ENCODE peak calls at places on chromosome 3, in six cellular contexts. M is uterus, Y is AG04450, C is heart left ventricle, F is substantia nigra, T is HCT116. O is an unnamed sample.

GRCh38 chr3:194294199-194294887 is 56.8 kb downstream of the CPN2 start:
- DNase-seq in M (no peak), T (no peak), Y (no peak), F (no peak), C (no peak), O (no peak)

GRCh38 chr3:61449327-61450040 is 111.9 kb upstream of the PTPRG start:
- DNase-seq in C (no peak), Y (no peak), M (no peak), F (no peak), T (no peak), O (no peak)

GRCh38 chr3:107690522-107691138 is 167.9 kb downstream of the BBX start:
- DNase-seq in C (no peak), T (peak), Y (peak), F (no peak), M (no peak), O (no peak)

GRCh38 chr3:62597481-62597880 is 224.1 kb upstream of the FEZF2 start:
- DNase-seq in Y (no peak), M (no peak), C (no peak), F (no peak), T (no peak), O (no peak)

GRCh38 chr3:59970384-59970783 is 920.6 kb upstream of the CFAP20DC start:
- DNase-seq in Y (no peak), T (no peak), C (no peak), M (no peak), F (no peak), O (no peak)

GRCh38 chr3:127059032-127059560 is 76.2 kb downstream of the PLXNA1 start:
- DNase-seq in C (no peak), Y (no peak), T (no peak), F (no peak), M (no peak), O (no peak)

GRCh38 chr3:20657566-20657965 is 471.6 kb upstream of the SGO1 start:
- DNase-seq in C (no peak), T (no peak), Y (no peak), F (no peak), M (no peak), O (no peak)

GRCh38 chr3:37743974-37744373 is 117.7 kb upstream of the CTDSPL start:
- DNase-seq in C (no peak), T (no peak), F (no peak), Y (no peak), M (no peak), O (no peak)

GRCh38 chr3:123843668-123844067 is 40.5 kb downstream of the MYLK start:
- DNase-seq in F (no peak), C (no peak), T (no peak), Y (no peak), M (no peak), O (no peak)

GRCh38 chr3:9649791-9650521 is 651 bp downstream of the MTMR14 start:
- DNase-seq in C (no peak), T (no peak), Y (no peak), F (no peak), M (no peak), O (no peak)

GRCh38 chr3:28699283-28699682 is 350.7 kb upstream of the AZI2 start:
- DNase-seq in T (no peak), F (no peak), M (no peak), Y (no peak), C (no peak), O (no peak)

GRCh38 chr3:124859025-124859424 is 28.1 kb downstream of the ITGB5 start:
- DNase-seq in F (no peak), M (peak), T (no peak), Y (peak), C (peak), O (no peak)

GRCh38 chr3:27289769-27290413 is 79.3 kb downstream of the NEK10 start:
- DNase-seq in M (no peak), F (no peak), Y (no peak), T (no peak), C (no peak), O (no peak)

GRCh38 chr3:9280477-9281219 is 31.2 kb upstream of the SRGAP3 start:
- DNase-seq in T (no peak), F (no peak), M (no peak), Y (no peak), C (no peak), O (no peak)

GRCh38 chr3:115341208-115341607 is 194.1 kb upstream of the ZBTB20 start:
- DNase-seq in C (no peak), F (no peak), M (no peak), Y (no peak), T (peak), O (no peak)

GRCh38 chr3:105614288-105615030 is 247.8 kb downstream of the ALCAM start:
- DNase-seq in C (no peak), Y (no peak), T (no peak), F (no peak), M (no peak), O (no peak)

GRCh38 chr3:102178817-102179216 is 256.0 kb upstream of the ZPLD1 start:
- DNase-seq in C (no peak), T (no peak), F (no peak), Y (no peak), M (no peak), O (no peak)

GRCh38 chr3:102177075-102177755 is 257.6 kb upstream of the ZPLD1 start:
- DNase-seq in F (no peak), Y (no peak), M (no peak), C (no peak), T (no peak), O (no peak)

GRCh38 chr3:102180291-102180931 is 254.4 kb upstream of the ZPLD1 start:
- DNase-seq in T (no peak), Y (peak), M (no peak), C (no peak), F (no peak), O (no peak)

GRCh38 chr3:102181202-102181920 is 253.5 kb upstream of the ZPLD1 start:
- DNase-seq in M (no peak), F (no peak), C (no peak), T (no peak), Y (peak), O (no peak)

DNA sequence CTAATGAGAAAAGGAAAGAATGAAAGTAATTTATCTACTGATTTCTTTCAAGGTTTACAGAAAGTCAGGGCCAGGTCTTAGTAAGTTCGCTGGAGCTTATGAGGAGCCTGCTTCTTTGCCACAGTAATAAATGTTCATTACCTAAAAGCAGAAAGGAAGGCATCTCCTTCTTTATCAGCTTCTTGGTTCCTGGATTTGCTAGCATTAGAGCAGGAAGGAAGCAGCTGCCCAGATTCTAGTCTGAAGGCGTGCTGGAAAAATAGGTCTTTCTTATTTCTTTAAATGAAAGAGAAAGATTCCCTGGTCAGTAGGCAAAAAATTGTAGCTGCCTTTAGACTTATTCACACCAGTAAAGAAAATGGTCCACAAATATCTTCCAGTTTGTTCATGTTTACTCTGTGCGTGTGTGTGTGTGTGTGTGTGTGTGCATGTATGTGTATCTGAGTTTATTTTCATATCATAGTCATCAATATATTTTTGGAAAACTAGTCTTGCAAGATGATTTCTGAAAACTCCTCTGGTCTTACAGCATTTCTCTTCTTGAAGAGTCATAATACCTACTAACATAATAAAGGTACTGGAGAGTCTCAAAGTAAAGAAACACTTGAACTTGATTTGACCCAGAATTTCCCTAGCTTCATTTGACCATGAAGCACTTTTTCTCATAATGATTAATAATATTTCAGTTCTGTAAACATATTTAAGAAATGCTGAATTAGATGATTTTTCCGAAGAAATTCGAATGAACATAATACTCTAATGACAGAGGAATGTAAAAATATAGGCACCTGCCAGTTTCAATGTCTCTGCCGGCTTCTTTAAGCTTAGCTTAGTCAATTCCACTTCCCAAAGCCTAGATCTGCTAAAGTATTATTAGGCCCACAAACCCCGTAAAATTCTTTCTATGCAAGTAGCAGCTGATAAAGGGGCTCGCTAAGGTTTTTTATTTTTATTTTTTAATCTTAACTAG is 255.2 kb upstream of the ZPLD1 start:
- DNase-seq in C (no peak), Y (no peak), M (no peak), T (no peak), F (no peak), O (no peak)
- H3K27ac ChIP-seq in C (peak), Y (peak), M (peak), T (no peak), F (no peak), O (no peak)

GRCh38 chr3:178593786-178594185 is 57.5 kb downstream of the KCNMB2 start:
- DNase-seq in T (no peak), Y (no peak), C (no peak), M (no peak), F (no peak), O (no peak)
- H3K27ac ChIP-seq in T (no peak), Y (no peak), C (no peak), M (no peak), F (no peak), O (no peak)

GRCh38 chr3:46407976-46408375 is 917 bp downstream of the CCRL2 start:
- DNase-seq in T (no peak), Y (no peak), F (no peak), M (no peak), C (no peak), O (no peak)

GRCh38 chr3:46408853-46409252 is 1.8 kb downstream of the CCRL2 start:
- DNase-seq in T (no peak), C (no peak), Y (no peak), F (no peak), M (no peak), O (no peak)

GRCh38 chr3:46405301-46406079 is 1.4 kb downstream of the CCR5AS start:
- DNase-seq in C (no peak), Y (no peak), M (peak), T (no peak), F (no peak), O (no peak)

GRCh38 chr3:46406440-46406785 is 453 bp downstream of the CCR5AS start:
- DNase-seq in C (no peak), Y (no peak), M (no peak), T (no peak), F (no peak), O (no peak)

DNA sequence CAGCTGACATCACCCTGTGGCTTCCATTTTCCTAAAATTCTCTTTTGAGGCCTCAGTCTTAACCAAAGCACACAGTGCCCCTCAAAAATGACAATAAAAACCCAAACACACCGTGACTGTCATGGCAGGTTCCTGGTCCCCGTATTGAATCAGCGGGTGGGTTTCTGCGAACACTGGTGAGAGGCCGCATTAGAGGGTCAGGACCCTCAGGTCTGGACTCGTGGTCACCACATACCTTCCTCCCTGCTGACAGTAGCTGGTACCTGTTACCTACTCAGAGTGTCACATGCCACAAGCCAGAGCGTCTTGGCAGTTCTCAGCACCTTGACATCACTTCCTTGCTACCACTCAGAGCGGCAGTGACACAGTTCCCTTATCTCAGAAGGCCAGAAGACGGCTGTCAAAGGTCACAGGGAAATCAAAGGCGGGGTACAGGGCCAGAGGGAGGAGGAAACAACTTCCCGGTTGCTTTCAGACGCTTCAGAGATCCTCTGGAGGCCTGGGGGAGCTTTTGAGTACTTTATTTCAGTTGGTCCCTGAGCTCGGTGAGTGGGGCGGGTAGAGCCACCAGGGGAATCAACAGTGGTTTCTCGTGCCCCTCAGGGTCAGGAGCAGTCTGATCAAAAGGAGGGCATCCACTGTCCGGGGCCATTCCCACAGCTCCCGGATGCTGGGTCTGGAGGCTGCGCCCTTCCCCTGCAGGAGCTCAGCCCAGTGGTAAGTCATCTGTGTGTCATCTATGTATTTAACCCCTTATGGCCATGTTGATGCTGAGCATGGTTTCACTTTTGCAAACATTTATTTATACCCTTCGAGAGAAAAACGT is at the start of the genes CCR5AS and CCRL2:
- DNase-seq in Y (no peak), M (peak), T (no peak), C (peak), F (peak), O (peak)
- H3K27ac ChIP-seq in Y (no peak), M (peak), T (no peak), C (peak), F (peak), O (peak)

GRCh38 chr3:152444029-152444641 is 175.4 kb downstream of the MBNL1 start:
- DNase-seq in T (peak), Y (peak), C (no peak), M (no peak), F (no peak), O (no peak)

GRCh38 chr3:152445227-152445626 is 176.5 kb downstream of the MBNL1 start:
- DNase-seq in M (no peak), Y (no peak), C (no peak), T (no peak), F (no peak), O (no peak)

GRCh38 chr3:152448091-152448490 is 179.4 kb downstream of the MBNL1 start:
- DNase-seq in T (no peak), C (no peak), M (no peak), F (no peak), Y (no peak), O (no peak)

GRCh38 chr3:152446495-152446894 is 177.8 kb downstream of the MBNL1 start:
- DNase-seq in F (no peak), M (peak), C (no peak), Y (no peak), T (no peak), O (no peak)

GRCh38 chr3:152447509-152447908 is 178.8 kb downstream of the MBNL1 start:
- DNase-seq in M (no peak), T (no peak), C (no peak), F (no peak), Y (no peak), O (no peak)
- H3K27ac ChIP-seq in M (no peak), T (no peak), C (no peak), F (no peak), Y (no peak), O (no peak)

DNA sequence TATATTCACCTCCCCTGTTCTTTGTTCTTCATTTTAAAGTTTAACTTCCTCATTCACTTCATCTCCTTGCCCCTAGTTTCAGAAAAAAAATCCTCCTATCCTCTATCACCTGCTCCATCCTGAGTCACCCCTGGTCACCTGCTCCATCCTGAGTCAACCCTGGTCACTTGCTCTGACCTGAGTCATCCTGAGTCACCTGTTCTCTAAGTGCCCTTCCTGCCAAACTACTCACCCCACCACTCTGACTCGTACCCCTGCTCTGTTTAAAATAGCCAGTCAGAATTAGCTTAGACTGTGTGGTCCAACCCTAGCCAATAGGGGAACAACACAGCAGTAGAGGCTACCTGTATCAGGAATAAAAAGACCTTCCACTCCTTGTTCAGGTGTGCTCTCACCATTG is 716.9 kb downstream of the ZBBX start:
- DNase-seq in M (no peak), Y (no peak), F (no peak), C (no peak), T (peak), O (no peak)
- H3K27ac ChIP-seq in M (no peak), Y (no peak), F (no peak), C (no peak), T (no peak), O (no peak)

GRCh38 chr3:25854635-25855034 is 64.7 kb downstream of the OXSM start:
- DNase-seq in Y (peak), M (no peak), F (no peak), T (no peak), C (no peak), O (no peak)
- H3K27ac ChIP-seq in Y (peak), M (no peak), F (no peak), T (no peak), C (no peak), O (no peak)

GRCh38 chr3:4807381-4808280 is 171.6 kb upstream of the BHLHE40 start:
- DNase-seq in Y (no peak), C (no peak), T (no peak), F (no peak), M (no peak), O (no peak)
- H3K27ac ChIP-seq in Y (no peak), C (no peak), T (no peak), F (no peak), M (peak), O (no peak)